ENCODE peak calls at places on chromosomes 13 and 19, in ten cellular contexts. P, G, I, Z, J, A, H, U, V and E are unnamed samples.

GRCh38 chr19:41302624-41303351 is 7.2 kb upstream of the CCDC97 start:
- DNase-seq in P (no peak), G (no peak), I (no peak), Z (peak; percentile 39), J (no peak), A (no peak), H (no peak), U (no peak), V (no peak), E (peak; percentile 83)

GRCh38 chr19:42132030-42132628 is at the start of gene POU2F2:
- DNase-seq in P (no peak), G (peak; percentile 23), I (peak; percentile 39), Z (peak; percentile 80), J (no peak), A (peak; percentile 70), H (no peak), U (peak; percentile 87), V (no peak), E (peak; percentile 91)

GRCh38 chr13:36293497-36293896 is 4.1 kb downstream of the CCDC169 start:
- DNase-seq in P (no peak), G (no peak), I (no peak), Z (no peak), J (no peak), A (no peak), H (no peak), U (no peak), V (no peak), E (no peak)

GRCh38 chr19:40444181-40445005 is at the start of gene SERTAD3:
- DNase-seq in P (peak; percentile 85), G (peak; percentile 97), I (peak; percentile 98), Z (peak; percentile 94), J (no peak), A (peak; percentile 99), H (peak; percentile 92), U (peak; percentile 99), V (peak; percentile 97), E (peak; percentile 97)

GRCh38 chr19:37977992-37978391 is 71.0 kb downstream of the SIPA1L3 start:
- DNase-seq in P (no peak), G (peak; percentile 14), I (no peak), Z (no peak), J (no peak), A (peak; percentile 15), H (peak; percentile 62), U (no peak), V (peak; percentile 85), E (no peak)

GRCh38 chr19:10033614-10034013 is 20.3 kb downstream of the RDH8 start:
- DNase-seq in P (no peak), G (no peak), I (no peak), Z (no peak), J (no peak), A (no peak), H (no peak), U (no peak), V (no peak), E (no peak)

GRCh38 chr19:47512183-47512947 is 2.5 kb downstream of the NAPA start:
- DNase-seq in P (no peak), G (no peak), I (no peak), Z (no peak), J (peak; percentile 9), A (no peak), H (peak; percentile 64), U (no peak), V (no peak), E (no peak)

GRCh38 chr13:33745370-33746324 is 72.3 kb upstream of the RFC3 start:
- DNase-seq in P (no peak), G (no peak), I (no peak), Z (no peak), J (no peak), A (no peak), H (no peak), U (no peak), V (no peak), E (no peak)

GRCh38 chr13:97456047-97456446 is 22.1 kb downstream of the RAP2A start:
- DNase-seq in P (no peak), G (no peak), I (no peak), Z (no peak), J (no peak), A (no peak), H (no peak), U (no peak), V (no peak), E (no peak)

DNA sequence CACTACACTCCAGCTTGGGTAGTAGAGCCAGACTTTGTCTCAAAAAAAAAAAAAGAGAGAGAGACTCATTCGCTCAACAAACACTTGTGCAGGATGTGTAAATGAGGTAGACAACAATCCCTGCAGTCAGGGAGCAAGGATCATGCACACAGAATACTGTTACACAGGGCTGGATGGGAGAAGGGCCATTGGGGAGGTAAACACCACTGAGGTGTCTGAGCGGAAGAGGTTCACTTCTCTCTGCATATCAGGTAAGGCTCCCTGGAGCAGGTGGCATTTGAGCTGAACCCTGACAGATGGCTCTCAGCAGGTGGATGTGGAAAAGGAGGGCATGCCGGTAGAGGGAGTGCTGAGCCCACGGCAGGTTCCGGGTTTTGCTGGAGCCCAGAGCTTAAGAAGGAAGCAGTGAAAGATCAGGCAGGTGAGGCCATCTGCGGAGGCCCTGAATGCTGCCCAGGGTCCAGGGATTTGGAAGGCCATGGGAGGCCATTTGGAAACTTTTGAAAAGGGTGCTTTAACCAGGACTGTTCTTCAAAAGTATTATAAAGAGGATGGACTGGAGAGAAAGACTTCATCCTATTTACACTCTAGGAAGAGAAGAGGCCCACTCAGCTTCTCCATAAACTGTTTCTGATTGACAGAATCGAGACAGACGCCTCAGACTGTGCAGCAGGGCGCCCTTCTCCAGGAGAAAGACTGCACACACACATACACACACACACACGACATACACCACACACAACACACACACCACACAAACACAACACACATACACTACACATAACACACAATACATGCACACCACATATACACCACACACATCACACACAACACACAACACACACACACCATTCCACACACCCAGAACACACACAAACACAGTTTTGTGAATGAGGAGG is 199.4 kb downstream of the USP12 start:
- DNase-seq in P (peak; percentile 15), G (no peak), I (no peak), Z (no peak), J (no peak), A (no peak), H (peak; percentile 27), U (no peak), V (peak; percentile 16), E (no peak)
- TF ChIP-seq CTCF in P (peak; percentile 60), G (no peak), I (peak; percentile 44), Z (peak; percentile 28), J (peak; percentile 61), A (no peak), H (peak; percentile 51), U (peak; percentile 33), V (peak; percentile 55), E (peak; percentile 40)

GRCh38 chr13:53204598-53204997 is 176.0 kb downstream of the OLFM4 start:
- DNase-seq in P (no peak), G (no peak), I (no peak), Z (no peak), J (no peak), A (no peak), H (no peak), U (no peak), V (no peak), E (no peak)

GRCh38 chr13:53200498-53201453 is 172.2 kb downstream of the OLFM4 start:
- DNase-seq in P (peak; percentile 62), G (peak; percentile 13), I (peak; percentile 23), Z (no peak), J (no peak), A (no peak), H (no peak), U (peak; percentile 71), V (no peak), E (peak; percentile 37)

GRCh38 chr13:53201454-53202225 is 173.0 kb downstream of the OLFM4 start:
- DNase-seq in P (no peak), G (no peak), I (peak; percentile 14), Z (no peak), J (no peak), A (no peak), H (no peak), U (peak; percentile 58), V (no peak), E (peak; percentile 12)

GRCh38 chr13:53206455-53206854 is 177.8 kb downstream of the OLFM4 start:
- DNase-seq in P (no peak), G (no peak), I (no peak), Z (no peak), J (no peak), A (no peak), H (no peak), U (no peak), V (no peak), E (no peak)
- TF ChIP-seq CTCF in P (peak; percentile 43), G (no peak), I (peak; percentile 26), Z (no peak), J (peak; percentile 33), A (no peak), H (no peak), U (no peak), V (peak; percentile 16), E (no peak)

GRCh38 chr13:22427783-22428182 is 753.0 kb upstream of the SGCG start:
- DNase-seq in P (no peak), G (peak; percentile 13), I (no peak), Z (no peak), J (no peak), A (no peak), H (no peak), U (no peak), V (no peak), E (no peak)

GRCh38 chr13:22422023-22422422 is 751.1 kb downstream of the FGF9 start:
- DNase-seq in P (no peak), G (no peak), I (no peak), Z (no peak), J (no peak), A (no peak), H (no peak), U (no peak), V (no peak), E (no peak)

GRCh38 chr13:22427041-22427440 is 753.7 kb upstream of the SGCG start:
- DNase-seq in P (no peak), G (no peak), I (no peak), Z (no peak), J (no peak), A (no peak), H (no peak), U (no peak), V (no peak), E (no peak)

GRCh38 chr13:22423261-22423660 is 752.4 kb downstream of the FGF9 start:
- DNase-seq in P (no peak), G (no peak), I (no peak), Z (no peak), J (no peak), A (no peak), H (no peak), U (no peak), V (no peak), E (no peak)

GRCh38 chr13:22422712-22423111 is 751.8 kb downstream of the FGF9 start:
- DNase-seq in P (no peak), G (no peak), I (no peak), Z (no peak), J (no peak), A (no peak), H (no peak), U (no peak), V (no peak), E (no peak)
- TF ChIP-seq CTCF in P (no peak), G (no peak), I (no peak), Z (no peak), J (no peak), A (no peak), H (no peak), U (no peak), V (no peak), E (no peak)

DNA sequence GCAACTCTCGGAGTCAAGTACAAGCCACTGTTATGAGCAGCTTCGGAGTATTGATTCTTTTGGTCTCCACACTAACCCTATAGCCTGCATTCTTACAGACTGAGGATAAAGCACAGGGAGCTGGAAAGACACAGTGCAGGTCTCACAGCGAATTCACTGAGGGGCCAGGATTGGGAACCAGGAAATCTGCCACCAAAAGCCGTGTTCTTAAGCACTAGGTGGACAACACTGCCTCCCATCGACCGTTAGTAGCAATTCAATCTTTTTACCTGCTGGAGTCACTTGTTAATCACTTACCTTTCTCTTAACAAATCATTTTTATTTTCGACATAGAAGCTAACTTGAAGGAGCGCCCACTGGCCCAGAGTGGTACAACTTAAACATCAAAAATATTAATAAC is 6.3 kb downstream of the PMIS2 start:
- DNase-seq in P (peak; percentile 15), G (no peak), I (no peak), Z (no peak), J (no peak), A (no peak), H (peak; percentile 65), U (peak; percentile 66), V (no peak), E (peak; percentile 74)
- TF ChIP-seq CTCF in P (peak; percentile 77), G (peak; percentile 40), I (peak; percentile 53), Z (peak; percentile 59), J (peak; percentile 49), A (no peak), H (peak; percentile 59), U (peak; percentile 62), V (peak; percentile 40), E (peak; percentile 55)